ENCODE peak calls at places on chromosomes 5 and 9, in four cellular contexts. G is nephron progenitor cell, J is cardiac septum, F is tibial artery. T is an unnamed sample.

GRCh38 chr9:134459164-134459563 is 132.9 kb downstream of the RXRA start:
- DNase-seq in G (no peak), J (no peak), F (peak; percentile 68), T (no peak)

GRCh38 chr9:116756995-116757394 is 69.9 kb downstream of the TRIM32 start:
- DNase-seq in G (no peak), J (no peak), F (no peak), T (no peak)

GRCh38 chr5:32275421-32275765 is 37.3 kb downstream of the MTMR12 start:
- DNase-seq in G (no peak), J (no peak), F (no peak), T (no peak)

GRCh38 chr5:172106511-172107356 is 81.3 kb downstream of the STK10 start:
- DNase-seq in G (peak; percentile 91), J (peak; percentile 87), F (peak; percentile 57), T (peak; percentile 3)

GRCh38 chr5:79495311-79495710 is 18.6 kb downstream of the HOMER1 start:
- DNase-seq in G (no peak), J (no peak), F (no peak), T (no peak)

GRCh38 chr5:9456435-9457042 is 89.3 kb downstream of the SEMA5A start:
- DNase-seq in G (no peak), J (no peak), F (no peak), T (no peak)

GRCh38 chr5:137506296-137506695 is 7.2 kb upstream of the SPOCK1 start:
- DNase-seq in G (no peak), J (no peak), F (no peak), T (no peak)

GRCh38 chr9:88745281-88746001 is 210.5 kb downstream of the NXNL2 start:
- DNase-seq in G (no peak), J (no peak), F (no peak), T (no peak)

GRCh38 chr5:93746406-93747056 is 5.1 kb upstream of the POU5F2 start:
- DNase-seq in G (no peak), J (no peak), F (no peak), T (no peak)

GRCh38 chr5:76331139-76331538 is 71.9 kb upstream of the IQGAP2 start:
- DNase-seq in G (no peak), J (no peak), F (no peak), T (no peak)

GRCh38 chr5:119330367-119331183 is 25.2 kb upstream of the TNFAIP8 start:
- DNase-seq in G (no peak), J (no peak), F (no peak), T (no peak)

GRCh38 chr5:114207615-114208014 is 154.3 kb upstream of the KCNN2 start:
- DNase-seq in G (no peak), J (no peak), F (no peak), T (no peak)

GRCh38 chr5:41094871-41095270 is 23.7 kb upstream of the MROH2B start:
- DNase-seq in G (no peak), J (no peak), F (no peak), T (no peak)

GRCh38 chr9:113176748-113177147 is 25.9 kb downstream of the SLC31A2 start:
- DNase-seq in G (no peak), J (no peak), F (no peak), T (no peak)

GRCh38 chr5:95471922-95472321 is 80.8 kb downstream of the FAM81B start:
- DNase-seq in G (no peak), J (no peak), F (no peak), T (no peak)

GRCh38 chr9:97501177-97501971 is at the start of gene TMOD1:
- DNase-seq in G (peak; percentile 74), J (peak; percentile 89), F (peak; percentile 62), T (peak; percentile 3)

GRCh38 chr5:58318468-58318867 is 141.4 kb downstream of the PLK2 start:
- DNase-seq in G (no peak), J (no peak), F (no peak), T (no peak)

GRCh38 chr9:3386753-3387152 is 139.0 kb downstream of the RFX3 start:
- DNase-seq in G (no peak), J (no peak), F (no peak), T (no peak)

GRCh38 chr9:14584571-14584970 is 108.7 kb downstream of the ZDHHC21 start:
- DNase-seq in G (no peak), J (no peak), F (no peak), T (no peak)

GRCh38 chr9:89078860-89079259 is 87.6 kb downstream of the S1PR3 start:
- DNase-seq in G (no peak), J (no peak), F (no peak), T (no peak)

GRCh38 chr5:118921946-118922345 is 66.4 kb downstream of the DTWD2 start:
- DNase-seq in G (no peak), J (no peak), F (no peak), T (no peak)

GRCh38 chr5:142398719-142399034 is 73.9 kb upstream of the SPRY4 start:
- DNase-seq in G (no peak), J (no peak), F (no peak), T (no peak)